ENCODE peak calls at places on chromosomes 13 and 19, in ten cellular contexts. F is EL; M is CD4-positive, alpha-beta T cell; I is dermis microvascular lymphatic vessel endothelial cell; R is iris pigment epithelial cell; P is T-helper 9 cell; N is mucosa of descending colon; L is Ammon's horn; D is mesenchymal stem cell; V is AG04450. X is an unnamed sample.

GRCh38 chr13:112954488-112955270 is 14.3 kb upstream of the MCF2L start:
- DNase-seq in D (no peak), P (no peak), M (no peak), N (no peak), R (no peak), I (no peak), F (no peak), L (no peak), V (no peak), X (no peak)

GRCh38 chr19:18128044-18128443 is 24.9 kb upstream of the PIK3R2 start:
- DNase-seq in V (no peak), F (peak), L (no peak), P (no peak), R (peak), M (no peak), D (peak), N (no peak), I (no peak), X (no peak)

GRCh38 chr19:1474765-1475351 is 4.2 kb downstream of the C19orf25 start:
- DNase-seq in R (no peak), D (no peak), I (no peak), V (no peak), P (no peak), F (no peak), N (peak), L (no peak), M (no peak), X (no peak)

GRCh38 chr19:46442808-46443450 is 14.2 kb upstream of the PNMA8C start:
- DNase-seq in N (no peak), V (peak), L (no peak), I (no peak), R (peak), F (peak), D (peak), P (no peak), M (no peak), X (no peak)

GRCh38 chr19:10769533-10770491 is 51.9 kb downstream of the DNM2 start:
- DNase-seq in D (peak), P (no peak), N (no peak), I (peak), L (peak), R (peak), M (peak), V (no peak), F (peak), X (peak)

GRCh38 chr13:24162604-24163003 is 2.1 kb downstream of the SPATA13 start:
- DNase-seq in F (no peak), R (no peak), P (no peak), N (no peak), I (no peak), D (no peak), V (no peak), L (no peak), M (no peak), X (no peak)

GRCh38 chr13:39588384-39588783 is 14.6 kb downstream of the LHFPL6 start:
- DNase-seq in R (no peak), D (peak), L (no peak), M (no peak), V (no peak), N (no peak), I (no peak), F (no peak), P (no peak), X (no peak)

GRCh38 chr19:11420429-11420893 is 1.3 kb upstream of the RGL3 start:
- DNase-seq in L (no peak), F (peak), M (no peak), I (no peak), P (no peak), R (peak), D (peak), N (no peak), V (no peak), X (peak)

GRCh38 chr13:42735011-42735410 is 46.4 kb upstream of the FAM216B start:
- DNase-seq in N (no peak), D (no peak), P (no peak), L (no peak), F (no peak), R (no peak), V (no peak), I (no peak), M (no peak), X (no peak)

GRCh38 chr13:41019027-41019487 is at the start of gene ELF1:
- DNase-seq in D (peak), M (peak), F (peak), I (peak), P (peak), V (no peak), L (peak), N (no peak), R (peak), X (peak)

GRCh38 chr19:49210108-49210900 is 52.7 kb downstream of the TRPM4 start:
- DNase-seq in I (no peak), D (peak), M (peak), N (peak), P (peak), F (no peak), L (no peak), R (peak), V (no peak), X (peak)

GRCh38 chr13:104098421-104098820 is 1032.2 kb upstream of the SLC10A2 start:
- DNase-seq in P (no peak), I (peak), L (no peak), N (no peak), M (no peak), R (no peak), V (no peak), F (no peak), D (no peak), X (no peak)

GRCh38 chr19:46537136-46538097 is 41.8 kb upstream of the PNMA8B start:
- DNase-seq in N (no peak), F (peak), V (no peak), P (peak), L (peak), D (peak), R (peak), I (peak), M (peak), X (peak)

GRCh38 chr19:57872450-57872849 is 16.4 kb downstream of the ZNF814 start:
- DNase-seq in M (no peak), V (no peak), F (no peak), N (no peak), P (no peak), L (no peak), I (no peak), D (no peak), R (no peak), X (no peak)

GRCh38 chr19:23222998-23223652 is 27.1 kb downstream of the ZNF724 start:
- DNase-seq in V (no peak), I (no peak), F (no peak), N (no peak), D (peak), R (no peak), L (no peak), M (no peak), P (no peak), X (no peak)

GRCh38 chr13:72808917-72809500 is 27.1 kb downstream of the PIBF1 start:
- DNase-seq in V (no peak), N (no peak), D (peak), F (peak), P (no peak), R (no peak), L (no peak), M (no peak), I (peak), X (peak)

GRCh38 chr19:39997595-39998216 is 846 bp downstream of the ZNF546 start:
- DNase-seq in P (no peak), R (peak), M (no peak), N (no peak), V (no peak), F (peak), I (no peak), D (no peak), L (no peak), X (no peak)

GRCh38 chr13:45782327-45783045 is 69.1 kb downstream of the SIAH3 start:
- DNase-seq in I (no peak), F (no peak), D (no peak), M (no peak), P (no peak), V (no peak), N (no peak), R (no peak), L (no peak), X (no peak)

GRCh38 chr19:7861619-7862412 is 12.4 kb downstream of the PRR36 start:
- DNase-seq in D (no peak), M (no peak), P (no peak), I (no peak), L (no peak), F (no peak), V (no peak), N (no peak), R (no peak), X (peak)

GRCh38 chr13:43757266-43757665 is 29.5 kb downstream of the ENOX1 start:
- DNase-seq in D (no peak), L (no peak), M (no peak), N (no peak), F (no peak), P (no peak), R (no peak), V (no peak), I (no peak), X (no peak)

GRCh38 chr13:100440756-100441421 is 147.7 kb downstream of the GGACT start:
- DNase-seq in V (peak), D (peak), M (no peak), I (peak), N (no peak), R (peak), F (peak), P (no peak), L (no peak), X (no peak)

GRCh38 chr19:41774515-41774980 is 19.2 kb downstream of the CEACAM6 start:
- DNase-seq in M (peak), V (no peak), P (peak), N (peak), I (no peak), D (no peak), R (no peak), L (no peak), F (no peak), X (no peak)

GRCh38 chr13:50801087-50801931 is 42.2 kb downstream of the DLEU7 start:
- DNase-seq in R (peak), P (peak), N (no peak), F (peak), M (peak), L (peak), D (peak), V (peak), I (peak), X (peak)

GRCh38 chr13:98751397-98752110 is 918 bp downstream of the SLC15A1 start:
- DNase-seq in D (peak), M (no peak), F (peak), L (no peak), I (no peak), P (no peak), V (no peak), R (no peak), N (no peak), X (peak)

GRCh38 chr13:26558074-26558805 is 757 bp downstream of the WASF3 start:
- DNase-seq in V (no peak), L (no peak), R (peak), M (no peak), P (no peak), N (no peak), D (peak), I (no peak), F (peak), X (peak)

GRCh38 chr19:575527-576506 is 3.4 kb downstream of the BSG start:
- DNase-seq in D (no peak), R (peak), V (no peak), P (no peak), F (peak), L (peak), M (no peak), I (no peak), N (no peak), X (peak)

GRCh38 chr13:46655727-46656180 is 102.8 kb downstream of the LRCH1 start:
- DNase-seq in D (no peak), V (no peak), I (no peak), P (no peak), L (no peak), M (no peak), F (no peak), R (no peak), N (no peak), X (peak)

GRCh38 chr19:383922-384800 is 24.8 kb downstream of the C2CD4C start:
- DNase-seq in F (no peak), N (no peak), R (no peak), L (no peak), V (no peak), P (no peak), D (peak), I (peak), M (no peak), X (peak)